ENCODE peak calls at places on chromosomes 6 and 20, in four cellular contexts. L is Daoy, A is HT1080, J is PC-9. K is an unnamed sample.

GRCh38 chr6:91299544-91300491 is 712.9 kb upstream of the MAP3K7 start:
- DNase-seq in A (peak), J (no peak), L (peak), K (no peak)

GRCh38 chr20:34907616-34908469 is 31.4 kb downstream of the ACSS2 start:
- DNase-seq in A (peak), J (peak), L (peak), K (peak)

GRCh38 chr20:59013959-59014608 is 5.1 kb upstream of the TUBB1 start:
- DNase-seq in A (peak), L (peak), J (no peak), K (no peak)

GRCh38 chr6:153032255-153032882 is 29.9 kb upstream of the MTRF1L start:
- DNase-seq in J (peak), A (peak), L (peak), K (no peak)

GRCh38 chr6:135901776-135902524 is 50.4 kb downstream of the PDE7B start:
- DNase-seq in L (no peak), J (no peak), A (no peak), K (no peak)

GRCh38 chr20:33791021-33791420 is 20.1 kb upstream of the CHMP4B start:
- DNase-seq in J (no peak), A (no peak), L (no peak), K (no peak)

GRCh38 chr20:18692453-18692852 is 104.6 kb downstream of the DTD1 start:
- DNase-seq in L (no peak), J (no peak), A (no peak), K (no peak)

GRCh38 chr6:151012321-151013294 is 147.1 kb downstream of the MTHFD1L start:
- DNase-seq in J (no peak), A (no peak), L (no peak), K (no peak)

GRCh38 chr20:51510169-51510568 is 32.4 kb downstream of the NFATC2 start:
- DNase-seq in L (no peak), A (no peak), J (no peak), K (no peak)

GRCh38 chr20:59605691-59606364 is 1.5 kb downstream of the PHACTR3 start:
- DNase-seq in A (no peak), L (no peak), J (no peak), K (no peak)

GRCh38 chr6:27867051-27867940 is 44.9 kb downstream of the OR2B2 start:
- DNase-seq in L (peak), A (no peak), J (no peak), K (no peak)

GRCh38 chr20:45987108-45987780 is 15.2 kb upstream of the ZNF335 start:
- DNase-seq in J (peak), A (peak), L (peak), K (no peak)

GRCh38 chr6:85643530-85644373 is 1.1 kb upstream of the SYNCRIP start:
- DNase-seq in A (peak), J (peak), L (peak), K (no peak)

GRCh38 chr6:27867941-27868705 is 44.1 kb downstream of the OR2B2 start:
- DNase-seq in L (no peak), J (no peak), A (no peak), K (no peak)

K was measured in keratinocyte.